ENCODE peak calls at places on chromosomes 3 and 15, in nine cellular contexts. L is activated CD4-positive, alpha-beta T cell treated with anti-CD3 and anti-CD28 coated beads, Interleukin-2, amount 50 U/mL, for 48 hours; B is NCI-H446 treated with DMSO at 0.1 percent for 48 hours; A is stimulated activated CD4-positive, alpha-beta T cell treated with anti-CD3 and anti-CD28 coated beads, TNF-alpha, amount 100 ng/mL, for 4 hours; V is amniotic stem cell; C is fibroblast of mammary gland; J is M059J; S is NCI-H1694 treated with DMSO at 0.1 percent for 48 hours; P is activated T-helper 1 cell treated with anti-CD3 and anti-CD28 coated beads, Interleukin-12 subunit alpha, Interleukin-12 subunit beta, Interleukin-2, Interleukin-4 antibody, amounts not matched to agents 30 ng/mL and 10 ng/mL and 1 ng/mL, durations not matched to agents 14 hours and 24 hours and 36 hours. Y is an unnamed sample.

GRCh38 chr3:197550489-197550888 is 5.3 kb downstream of the BDH1 start:
- DNase-seq in C (no peak), S (no peak), V (no peak), B (no peak), L (no peak), J (no peak), A (no peak), P (no peak), Y (no peak)

GRCh38 chr3:36812240-36812639 is 47.9 kb upstream of the DCLK3 start:
- DNase-seq in P (no peak), A (no peak), V (no peak), L (no peak), J (no peak), B (no peak), C (no peak), S (no peak), Y (no peak)

GRCh38 chr3:43144811-43145490 is 39.1 kb upstream of the POMGNT2 start:
- DNase-seq in L (no peak), P (no peak), J (peak; percentile 64), C (peak; percentile 87), S (no peak), A (no peak), B (no peak), V (no peak), Y (no peak)

GRCh38 chr3:102174312-102174712 is 260.5 kb upstream of the ZPLD1 start:
- DNase-seq in J (peak; percentile 93), C (peak; percentile 44), S (no peak), P (no peak), L (no peak), B (no peak), A (no peak), V (peak; percentile 76), Y (peak; percentile 70)

GRCh38 chr3:194404365-194405140 is 5.5 kb upstream of the GP5 start:
- DNase-seq in B (peak; percentile 33), J (peak; percentile 55), C (peak; percentile 65), P (no peak), A (no peak), L (no peak), V (peak; percentile 44), S (peak; percentile 57), Y (no peak)

GRCh38 chr15:36356978-36357582 is 222.3 kb upstream of the CDIN1 start:
- DNase-seq in L (no peak), J (peak; percentile 54), V (peak; percentile 9), C (peak; percentile 84), A (no peak), P (no peak), B (peak; percentile 78), S (no peak), Y (no peak)

GRCh38 chr3:178518660-178519396 is 17.4 kb upstream of the KCNMB2 start:
- DNase-seq in C (no peak), J (peak; percentile 85), A (no peak), V (no peak), L (no peak), P (no peak), B (no peak), S (no peak), Y (no peak)

GRCh38 chr3:137410028-137410427 is 354.1 kb upstream of the SOX14 start:
- DNase-seq in B (no peak), P (no peak), C (no peak), S (no peak), V (no peak), A (no peak), L (no peak), J (no peak), Y (no peak)

GRCh38 chr3:112605285-112605684 is 35.7 kb downstream of the CCDC80 start:
- DNase-seq in C (peak; percentile 99), B (no peak), A (no peak), J (peak; percentile 91), V (peak; percentile 16), L (no peak), P (no peak), S (no peak), Y (peak; percentile 55)

GRCh38 chr3:130892759-130893239 is 1.1 kb upstream of the ATP2C1 start:
- DNase-seq in J (peak; percentile 83), B (peak; percentile 60), C (peak; percentile 85), A (no peak), V (peak; percentile 49), L (peak; percentile 51), S (peak; percentile 87), P (peak; percentile 59), Y (peak; percentile 16)

GRCh38 chr15:75921732-75922703 is 18.3 kb downstream of the FBXO22 start:
- DNase-seq in P (no peak), J (peak; percentile 34), A (no peak), L (no peak), V (no peak), S (peak; percentile 10), C (peak; percentile 94), B (no peak), Y (no peak)

GRCh38 chr3:117622130-117622841 is 912.7 kb downstream of the TUSC7 start:
- DNase-seq in V (peak; percentile 82), S (no peak), A (no peak), P (no peak), L (no peak), C (peak; percentile 93), B (no peak), J (peak; percentile 68), Y (peak; percentile 41)

GRCh38 chr3:197428117-197428761 is 127.5 kb downstream of the BDH1 start:
- DNase-seq in P (peak; percentile 59), C (peak; percentile 17), V (no peak), A (peak; percentile 8), B (no peak), L (peak; percentile 75), S (no peak), J (peak; percentile 94), Y (peak; percentile 31)

GRCh38 chr3:126266291-126266840 is 86.0 kb upstream of the ALDH1L1 start:
- DNase-seq in S (no peak), C (peak; percentile 44), V (no peak), A (no peak), L (no peak), B (no peak), J (peak; percentile 49), P (no peak), Y (no peak)

GRCh38 chr15:101597360-101597928 is 54.7 kb downstream of the TM2D3 start:
- DNase-seq in J (no peak), A (no peak), B (no peak), C (peak; percentile 16), S (no peak), L (no peak), V (no peak), P (no peak), Y (no peak)

GRCh38 chr3:59247402-59247841 is 197.6 kb upstream of the CFAP20DC start:
- DNase-seq in S (no peak), J (peak; percentile 77), L (no peak), A (no peak), C (no peak), B (no peak), V (no peak), P (no peak), Y (no peak)

GRCh38 chr3:129211772-129212171 is 28.1 kb upstream of the CNBP start:
- DNase-seq in C (peak; percentile 93), P (no peak), V (peak; percentile 9), L (no peak), S (no peak), B (peak; percentile 13), A (no peak), J (peak; percentile 99), Y (no peak)

GRCh38 chr3:188352196-188352927 is 198.4 kb downstream of the LPP start:
- DNase-seq in P (no peak), S (no peak), V (no peak), C (no peak), B (no peak), A (no peak), L (no peak), J (no peak), Y (no peak)

GRCh38 chr15:60589253-60589652 is 110.3 kb upstream of the ICE2 start:
- DNase-seq in L (peak; percentile 59), P (no peak), V (no peak), A (no peak), J (no peak), S (no peak), C (no peak), B (no peak), Y (no peak)

GRCh38 chr15:69760263-69760855 is 307.7 kb downstream of the RPLP1 start:
- DNase-seq in P (peak; percentile 7), S (no peak), V (no peak), A (no peak), L (no peak), J (no peak), C (peak; percentile 87), B (no peak), Y (no peak)

GRCh38 chr15:40234783-40235182 is 4.1 kb upstream of the PAK6 start:
- DNase-seq in L (no peak), S (no peak), J (peak; percentile 57), A (no peak), V (no peak), P (no peak), B (no peak), C (no peak), Y (no peak)

GRCh38 chr3:127524300-127524896 is 66.1 kb downstream of the TPRA1 start:
- DNase-seq in P (no peak), C (no peak), S (peak; percentile 14), B (no peak), A (no peak), J (no peak), L (no peak), V (no peak), Y (no peak)

GRCh38 chr15:63497642-63498100 is 6.7 kb upstream of the USP3 start:
- DNase-seq in J (no peak), B (no peak), A (no peak), L (no peak), P (peak; percentile 59), S (no peak), V (no peak), C (no peak), Y (no peak)